ENCODE peak calls at places on chromosomes 4 and X, in seven cellular contexts. One of them, this sample, is unnamed.

GRCh38 chr4:48290146-48290772 is 20.6 kb upstream of the TEC start:
- DNase-seq in CD8-positive, alpha-beta T cell: no peak
- DNase-seq in tibial nerve: no peak
- DNase-seq in omental fat pad: no peak
- DNase-seq in transverse colon: peak
- DNase-seq in choroid plexus epithelial cell: peak
- DNase-seq in nephron progenitor cell: no peak
- DNase-seq in this sample: peak

GRCh38 chr4:186901850-186902249 is 178.2 kb upstream of the FAT1 start:
- DNase-seq in transverse colon: no peak
- DNase-seq in CD8-positive, alpha-beta T cell: no peak
- DNase-seq in tibial nerve: no peak
- DNase-seq in choroid plexus epithelial cell: no peak
- DNase-seq in nephron progenitor cell: no peak
- DNase-seq in omental fat pad: no peak
- DNase-seq in this sample: no peak

GRCh38 chr4:42104521-42104920 is 47.9 kb downstream of the BEND4 start:
- DNase-seq in CD8-positive, alpha-beta T cell: no peak
- DNase-seq in omental fat pad: no peak
- DNase-seq in transverse colon: no peak
- DNase-seq in tibial nerve: no peak
- DNase-seq in choroid plexus epithelial cell: peak
- DNase-seq in nephron progenitor cell: no peak
- DNase-seq in this sample: no peak

GRCh38 chrX:21657318-21658151 is 595 bp downstream of the KLHL34 start:
- DNase-seq in tibial nerve: no peak
- DNase-seq in CD8-positive, alpha-beta T cell: no peak
- DNase-seq in transverse colon: no peak
- DNase-seq in omental fat pad: no peak
- DNase-seq in choroid plexus epithelial cell: no peak
- DNase-seq in nephron progenitor cell: no peak
- DNase-seq in this sample: no peak

GRCh38 chr4:95077864-95078263 is 320.1 kb downstream of the BMPR1B start:
- DNase-seq in CD8-positive, alpha-beta T cell: no peak
- DNase-seq in nephron progenitor cell: no peak
- DNase-seq in choroid plexus epithelial cell: peak
- DNase-seq in tibial nerve: no peak
- DNase-seq in transverse colon: no peak
- DNase-seq in omental fat pad: no peak
- DNase-seq in this sample: no peak

GRCh38 chrX:118499295-118499694 is 3.7 kb downstream of the DOCK11 start:
- DNase-seq in transverse colon: no peak
- DNase-seq in omental fat pad: no peak
- DNase-seq in nephron progenitor cell: peak
- DNase-seq in choroid plexus epithelial cell: no peak
- DNase-seq in tibial nerve: no peak
- DNase-seq in CD8-positive, alpha-beta T cell: no peak
- DNase-seq in this sample: no peak

GRCh38 chr4:145808021-145808650 is 128.2 kb downstream of the C4orf51 start:
- DNase-seq in nephron progenitor cell: no peak
- DNase-seq in omental fat pad: no peak
- DNase-seq in tibial nerve: no peak
- DNase-seq in CD8-positive, alpha-beta T cell: no peak
- DNase-seq in choroid plexus epithelial cell: peak
- DNase-seq in transverse colon: no peak
- DNase-seq in this sample: peak

GRCh38 chrX:151726751-151727150 is 7.8 kb upstream of the CNGA2 start:
- DNase-seq in CD8-positive, alpha-beta T cell: no peak
- DNase-seq in tibial nerve: no peak
- DNase-seq in omental fat pad: no peak
- DNase-seq in transverse colon: no peak
- DNase-seq in choroid plexus epithelial cell: no peak
- DNase-seq in nephron progenitor cell: no peak
- DNase-seq in this sample: no peak

GRCh38 chr4:12123709-12124108 is 695.0 kb upstream of the HS3ST1 start:
- DNase-seq in tibial nerve: no peak
- DNase-seq in transverse colon: no peak
- DNase-seq in nephron progenitor cell: no peak
- DNase-seq in CD8-positive, alpha-beta T cell: no peak
- DNase-seq in choroid plexus epithelial cell: no peak
- DNase-seq in omental fat pad: no peak
- DNase-seq in this sample: no peak

GRCh38 chrX:131068945-131069719 is 11.0 kb downstream of the ARHGAP36 start:
- DNase-seq in nephron progenitor cell: peak
- DNase-seq in tibial nerve: no peak
- DNase-seq in omental fat pad: no peak
- DNase-seq in CD8-positive, alpha-beta T cell: no peak
- DNase-seq in transverse colon: no peak
- DNase-seq in choroid plexus epithelial cell: peak
- DNase-seq in this sample: peak

GRCh38 chr4:26573389-26573794 is 10.5 kb upstream of the TBC1D19 start:
- DNase-seq in CD8-positive, alpha-beta T cell: no peak
- DNase-seq in choroid plexus epithelial cell: peak
- DNase-seq in transverse colon: no peak
- DNase-seq in tibial nerve: no peak
- DNase-seq in omental fat pad: no peak
- DNase-seq in nephron progenitor cell: no peak
- DNase-seq in this sample: no peak

GRCh38 chr4:41359069-41359769 is 102.5 kb downstream of the UCHL1 start:
- DNase-seq in transverse colon: no peak
- DNase-seq in omental fat pad: no peak
- DNase-seq in CD8-positive, alpha-beta T cell: no peak
- DNase-seq in choroid plexus epithelial cell: no peak
- DNase-seq in nephron progenitor cell: peak
- DNase-seq in tibial nerve: no peak
- DNase-seq in this sample: no peak

GRCh38 chr4:108370291-108370690 is 201.6 kb upstream of the LEF1 start:
- DNase-seq in transverse colon: no peak
- DNase-seq in tibial nerve: no peak
- DNase-seq in choroid plexus epithelial cell: no peak
- DNase-seq in CD8-positive, alpha-beta T cell: peak
- DNase-seq in nephron progenitor cell: peak
- DNase-seq in omental fat pad: no peak
- DNase-seq in this sample: no peak

GRCh38 chr4:6492861-6493667 is 20.6 kb upstream of the PPP2R2C start:
- DNase-seq in omental fat pad: no peak
- DNase-seq in nephron progenitor cell: no peak
- DNase-seq in transverse colon: no peak
- DNase-seq in tibial nerve: no peak
- DNase-seq in choroid plexus epithelial cell: no peak
- DNase-seq in CD8-positive, alpha-beta T cell: no peak
- DNase-seq in this sample: peak

GRCh38 chr4:123398803-123399637 is 2.4 kb downstream of the SPRY1 start:
- DNase-seq in omental fat pad: no peak
- DNase-seq in tibial nerve: peak
- DNase-seq in CD8-positive, alpha-beta T cell: peak
- DNase-seq in nephron progenitor cell: peak
- DNase-seq in choroid plexus epithelial cell: peak
- DNase-seq in transverse colon: peak
- DNase-seq in this sample: peak
- TF ChIP-seq CTCF in omental fat pad: no peak
- TF ChIP-seq CTCF in tibial nerve: no peak
- TF ChIP-seq CTCF in CD8-positive, alpha-beta T cell: no peak
- TF ChIP-seq CTCF in nephron progenitor cell: no peak
- TF ChIP-seq CTCF in choroid plexus epithelial cell: peak
- TF ChIP-seq CTCF in transverse colon: no peak
- TF ChIP-seq CTCF in this sample: peak

GRCh38 chrX:23398570-23398969 is 63.9 kb downstream of the PTCHD1 start:
- DNase-seq in choroid plexus epithelial cell: no peak
- DNase-seq in omental fat pad: no peak
- DNase-seq in CD8-positive, alpha-beta T cell: no peak
- DNase-seq in nephron progenitor cell: no peak
- DNase-seq in tibial nerve: no peak
- DNase-seq in transverse colon: no peak
- DNase-seq in this sample: no peak

DNA sequence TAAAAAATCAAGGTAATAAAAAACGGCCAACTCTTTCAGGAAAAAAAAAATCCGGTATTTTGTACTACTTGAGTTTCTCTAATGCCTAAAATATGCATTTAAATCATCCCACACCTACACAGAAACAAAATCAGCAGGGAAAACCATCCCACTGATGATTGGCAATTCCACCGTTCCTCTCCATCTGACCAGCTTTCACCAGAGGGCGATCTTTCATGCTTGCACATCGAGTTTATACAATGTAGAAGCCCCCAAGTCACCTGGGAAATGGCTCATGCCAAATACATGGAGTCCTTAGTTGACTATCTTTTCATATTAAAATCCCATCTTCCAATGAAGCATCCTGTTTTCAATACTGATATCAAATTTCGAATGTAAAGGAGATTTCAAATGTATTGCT is 69.2 kb downstream of the PTCHD1 start:
- DNase-seq in choroid plexus epithelial cell: peak
- DNase-seq in CD8-positive, alpha-beta T cell: no peak
- DNase-seq in nephron progenitor cell: no peak
- DNase-seq in omental fat pad: no peak
- DNase-seq in tibial nerve: no peak
- DNase-seq in transverse colon: no peak
- DNase-seq in this sample: no peak
- TF ChIP-seq CTCF in choroid plexus epithelial cell: peak
- TF ChIP-seq CTCF in CD8-positive, alpha-beta T cell: no peak
- TF ChIP-seq CTCF in nephron progenitor cell: peak
- TF ChIP-seq CTCF in omental fat pad: no peak
- TF ChIP-seq CTCF in tibial nerve: no peak
- TF ChIP-seq CTCF in transverse colon: no peak
- TF ChIP-seq CTCF in this sample: no peak

DNA sequence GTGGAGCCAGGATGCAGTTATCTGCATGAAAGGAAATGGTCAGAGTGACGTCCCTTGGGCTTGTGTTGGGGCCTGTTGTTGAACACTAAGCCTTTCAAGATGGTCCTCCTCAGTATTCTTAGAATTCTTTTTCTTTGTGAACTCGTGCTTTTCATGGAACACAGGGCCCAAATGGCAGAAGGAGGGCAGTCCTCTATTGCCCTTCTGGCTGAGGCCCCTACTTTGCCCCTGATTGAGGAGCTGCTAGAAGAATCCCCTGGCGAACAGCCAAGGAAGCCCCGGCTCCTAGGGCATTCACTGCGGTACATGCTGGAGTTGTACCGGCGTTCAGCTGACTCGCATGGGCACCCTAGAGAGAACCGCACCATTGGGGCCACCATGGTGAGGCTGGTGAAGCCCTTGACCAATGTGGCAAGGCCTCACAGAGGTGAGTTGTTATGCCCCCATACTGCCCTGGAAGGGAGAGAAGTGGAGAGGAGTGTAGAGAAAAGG is at the start of gene BMP15:
- DNase-seq in transverse colon: no peak
- DNase-seq in choroid plexus epithelial cell: no peak
- DNase-seq in tibial nerve: no peak
- DNase-seq in CD8-positive, alpha-beta T cell: no peak
- DNase-seq in omental fat pad: no peak
- DNase-seq in nephron progenitor cell: no peak
- DNase-seq in this sample: no peak
- TF ChIP-seq CTCF in transverse colon: no peak
- TF ChIP-seq CTCF in choroid plexus epithelial cell: no peak
- TF ChIP-seq CTCF in tibial nerve: no peak
- TF ChIP-seq CTCF in CD8-positive, alpha-beta T cell: no peak
- TF ChIP-seq CTCF in omental fat pad: no peak
- TF ChIP-seq CTCF in nephron progenitor cell: no peak
- TF ChIP-seq CTCF in this sample: no peak

GRCh38 chr4:46653842-46654241 is 255.2 kb downstream of the COX7B2 start:
- DNase-seq in omental fat pad: no peak
- DNase-seq in nephron progenitor cell: no peak
- DNase-seq in CD8-positive, alpha-beta T cell: no peak
- DNase-seq in tibial nerve: no peak
- DNase-seq in transverse colon: no peak
- DNase-seq in choroid plexus epithelial cell: no peak
- DNase-seq in this sample: no peak

GRCh38 chr4:46649390-46649789 is 259.5 kb upstream of the GABRA2 start:
- DNase-seq in tibial nerve: no peak
- DNase-seq in choroid plexus epithelial cell: peak
- DNase-seq in omental fat pad: no peak
- DNase-seq in nephron progenitor cell: no peak
- DNase-seq in transverse colon: no peak
- DNase-seq in CD8-positive, alpha-beta T cell: no peak
- DNase-seq in this sample: no peak

GRCh38 chr4:46645092-46645491 is 255.2 kb upstream of the GABRA2 start:
- DNase-seq in transverse colon: no peak
- DNase-seq in omental fat pad: no peak
- DNase-seq in choroid plexus epithelial cell: no peak
- DNase-seq in tibial nerve: no peak
- DNase-seq in CD8-positive, alpha-beta T cell: no peak
- DNase-seq in nephron progenitor cell: no peak
- DNase-seq in this sample: no peak

DNA sequence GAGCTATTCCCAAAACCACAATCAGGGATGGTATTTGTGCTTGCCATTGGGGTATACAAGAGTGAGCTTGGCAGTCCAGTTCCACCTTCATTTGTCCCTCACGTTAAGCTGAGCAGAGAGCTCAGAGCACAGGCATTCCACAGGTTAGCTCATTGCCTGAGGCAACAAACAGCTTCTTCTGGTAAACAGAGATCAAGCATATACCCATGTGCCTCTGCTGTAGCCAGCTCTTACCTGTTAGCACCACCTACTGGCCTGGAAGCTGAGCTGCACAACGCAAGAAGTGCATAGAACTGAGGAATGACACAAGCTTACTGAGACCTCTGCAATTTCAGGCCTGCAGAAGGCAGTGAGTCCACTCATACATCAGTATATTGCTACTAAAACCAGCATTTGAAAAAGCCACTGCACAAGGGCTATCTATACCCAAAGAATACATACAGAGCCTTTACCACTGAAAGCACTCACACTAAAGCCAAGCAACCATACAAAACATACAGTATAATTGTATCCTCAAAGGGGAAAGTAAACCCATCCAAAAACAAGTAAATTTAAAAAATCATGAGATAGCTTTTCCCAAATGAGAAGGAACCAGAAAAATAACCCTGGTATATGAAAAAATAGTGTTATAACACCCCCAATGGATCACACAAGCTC is 258.3 kb upstream of the GABRA2 start:
- DNase-seq in CD8-positive, alpha-beta T cell: no peak
- DNase-seq in tibial nerve: no peak
- DNase-seq in transverse colon: peak
- DNase-seq in choroid plexus epithelial cell: peak
- DNase-seq in nephron progenitor cell: peak
- DNase-seq in omental fat pad: no peak
- DNase-seq in this sample: peak
- TF ChIP-seq CTCF in CD8-positive, alpha-beta T cell: no peak
- TF ChIP-seq CTCF in tibial nerve: no peak
- TF ChIP-seq CTCF in transverse colon: peak
- TF ChIP-seq CTCF in choroid plexus epithelial cell: peak
- TF ChIP-seq CTCF in nephron progenitor cell: peak
- TF ChIP-seq CTCF in omental fat pad: no peak
- TF ChIP-seq CTCF in this sample: peak

This sample was measured in GM13976.